ENCODE peak calls at places on chromosome 10, in eight cellular contexts. I is WTC11, B is B cell, R is neuronal stem cell, N is EL, D is cardiac muscle cell, Z is NCI-H460, H is left ventricle myocardium inferior. V is an unnamed sample.

GRCh38 chr10:101760510-101760909 is 15.4 kb downstream of the FGF8 start:
- DNase-seq in Z (no peak), R (no peak), H (no peak), I (no peak), D (no peak), B (no peak), N (no peak), V (no peak)

GRCh38 chr10:9294132-9294663 is 1239.7 kb downstream of the GATA3 start:
- DNase-seq in B (no peak), R (no peak), H (no peak), N (no peak), I (no peak), D (no peak), Z (no peak), V (no peak)

GRCh38 chr10:12707461-12708185 is 293.9 kb downstream of the CCDC3 start:
- DNase-seq in D (peak), N (peak), B (no peak), H (no peak), I (peak), R (no peak), Z (no peak), V (peak)

GRCh38 chr10:52785418-52785817 is 12.8 kb upstream of the MBL2 start:
- DNase-seq in H (no peak), N (no peak), B (no peak), D (no peak), Z (no peak), R (no peak), I (no peak), V (no peak)

GRCh38 chr10:110774069-110775021 is 97.4 kb upstream of the PDCD4 start:
- DNase-seq in R (no peak), I (no peak), H (no peak), B (no peak), N (peak), Z (peak), D (no peak), V (no peak)

GRCh38 chr10:52533986-52534385 is 219.9 kb downstream of the DKK1 start:
- DNase-seq in N (peak), R (no peak), D (no peak), Z (no peak), I (no peak), H (no peak), B (no peak), V (no peak)

GRCh38 chr10:1372212-1372611 is 316.0 kb downstream of the WDR37 start:
- DNase-seq in R (no peak), D (no peak), Z (no peak), B (no peak), N (no peak), I (no peak), H (no peak), V (no peak)

GRCh38 chr10:58579011-58579655 is 66.5 kb downstream of the BICC1 start:
- DNase-seq in N (no peak), D (no peak), I (no peak), B (no peak), R (no peak), H (no peak), Z (no peak), V (no peak)

GRCh38 chr10:79376751-79377556 is 29.7 kb downstream of the PPIF start:
- DNase-seq in H (no peak), B (no peak), I (no peak), D (no peak), R (no peak), Z (no peak), N (no peak), V (no peak)

GRCh38 chr10:33336606-33337334 is 2.3 kb upstream of the NRP1 start:
- DNase-seq in B (no peak), N (peak), R (peak), D (peak), H (peak), Z (no peak), I (peak), V (no peak)